ENCODE peak calls at places on chromosomes 5 and 9, in ten cellular contexts. H is ascending aorta, I is SJSA1, L is body of pancreas, G is neural progenitor cell, Y is psoas muscle, F is H9, O is left ventricle myocardium inferior, B is spleen, S is Panc1. Z is an unnamed sample. For H3K4me1, the result is how much of the 10 kb centered on the place peaks cover.

GRCh38 chr5:135053278-135053677 is 19.2 kb upstream of the PITX1 start:
- DNase-seq in H (no peak), I (no peak), L (no peak), G (no peak), Y (peak), F (no peak), O (no peak), B (peak), S (no peak), Z (no peak)

GRCh38 chr9:89179535-89179919 is 909 bp upstream of the SHC3 start:
- DNase-seq in H (no peak), I (no peak), L (no peak), G (peak), Y (no peak), F (no peak), O (no peak), B (no peak), S (no peak), Z (no peak)

GRCh38 chr9:74577956-74578355 is 80.8 kb downstream of the RORB start:
- DNase-seq in H (no peak), I (no peak), L (no peak), G (peak), Y (no peak), F (no peak), O (no peak), B (no peak), S (no peak), Z (no peak)

GRCh38 chr9:130707225-130707976 is 13.8 kb downstream of the EXOSC2 start:
- DNase-seq in H (no peak), I (peak), L (peak), G (peak), Y (peak), F (peak), O (peak), B (no peak), S (no peak), Z (no peak)

GRCh38 chr5:74122175-74122574 is 496.2 kb downstream of the ARHGEF28 start:
- DNase-seq in H (no peak), I (no peak), L (no peak), G (no peak), Y (no peak), F (no peak), O (no peak), B (no peak), S (no peak), Z (no peak)

GRCh38 chr5:39506216-39506615 is 81.4 kb upstream of the DAB2 start:
- DNase-seq in H (no peak), I (no peak), L (no peak), G (no peak), Y (no peak), F (no peak), O (peak), B (no peak), S (no peak), Z (no peak)

GRCh38 chr5:14273207-14273767 is 130.1 kb downstream of the TRIO start:
- DNase-seq in H (no peak), I (no peak), L (no peak), G (no peak), Y (no peak), F (no peak), O (no peak), B (no peak), S (no peak), Z (no peak)

GRCh38 chr9:136143215-136144001 is 24.7 kb upstream of the TMEM250 start:
- DNase-seq in H (no peak), I (no peak), L (no peak), G (peak), Y (peak), F (peak), O (no peak), B (no peak), S (no peak), Z (peak)

GRCh38 chr5:174326372-174326771 is 280.9 kb downstream of the NSG2 start:
- DNase-seq in H (no peak), I (no peak), L (no peak), G (no peak), Y (no peak), F (no peak), O (no peak), B (no peak), S (no peak), Z (no peak)

GRCh38 chr5:119063579-119064379 is 7.1 kb upstream of the DMXL1 start:
- DNase-seq in H (no peak), I (no peak), L (peak), G (no peak), Y (no peak), F (no peak), O (no peak), B (no peak), S (no peak), Z (no peak)

GRCh38 chr9:130156672-130157071 is 15.5 kb upstream of the NCS1 start:
- DNase-seq in H (no peak), I (no peak), L (peak), G (no peak), Y (peak), F (no peak), O (no peak), B (no peak), S (no peak), Z (no peak)

GRCh38 chr5:10372726-10373709 is 19.5 kb downstream of the MARCHF6 start:
- DNase-seq in H (no peak), I (no peak), L (no peak), G (no peak), Y (no peak), F (no peak), O (no peak), B (no peak), S (no peak), Z (no peak)

GRCh38 chr5:135880278-135880677 is 15.4 kb downstream of the IL9 start:
- DNase-seq in H (no peak), I (no peak), L (no peak), G (peak), Y (no peak), F (peak), O (no peak), B (no peak), S (no peak), Z (peak)

GRCh38 chr5:7576023-7576715 is 180.2 kb downstream of the ADCY2 start:
- DNase-seq in H (no peak), I (no peak), L (no peak), G (no peak), Y (peak), F (no peak), O (no peak), B (no peak), S (no peak), Z (no peak)

GRCh38 chr5:138077064-138077696 is 6.7 kb upstream of the WNT8A start:
- DNase-seq in H (no peak), I (peak), L (peak), G (peak), Y (no peak), F (peak), O (peak), B (no peak), S (peak), Z (no peak)

GRCh38 chr9:114588671-114589526 is 1.3 kb downstream of the ATP6V1G1 start:
- DNase-seq in H (no peak), I (no peak), L (no peak), G (peak), Y (no peak), F (no peak), O (no peak), B (no peak), S (no peak), Z (no peak)

GRCh38 chr9:130268521-130269131 is 3.1 kb downstream of the HMCN2 start:
- DNase-seq in H (no peak), I (no peak), L (no peak), G (peak), Y (no peak), F (no peak), O (no peak), B (peak), S (no peak), Z (no peak)

GRCh38 chr5:170623576-170624181 is 119.9 kb downstream of the KCNIP1 start:
- DNase-seq in H (no peak), I (peak), L (peak), G (peak), Y (no peak), F (peak), O (no peak), B (peak), S (no peak), Z (no peak)

GRCh38 chr9:130576176-130576575 is 3.2 kb upstream of the FUBP3 start:
- DNase-seq in H (no peak), I (no peak), L (no peak), G (no peak), Y (no peak), F (no peak), O (no peak), B (no peak), S (no peak), Z (no peak)

GRCh38 chr9:77945798-77946197 is 85.8 kb downstream of the GNAQ start:
- DNase-seq in H (no peak), I (no peak), L (no peak), G (no peak), Y (no peak), F (no peak), O (no peak), B (no peak), S (no peak), Z (no peak)

GRCh38 chr5:96565843-96566242 is 96.3 kb upstream of the CAST start:
- DNase-seq in H (no peak), I (no peak), L (no peak), G (peak), Y (no peak), F (no peak), O (no peak), B (no peak), S (no peak), Z (no peak)

GRCh38 chr5:72154076-72154756 is 46.9 kb downstream of the MAP1B start:
- DNase-seq in H (no peak), I (no peak), L (peak), G (no peak), Y (no peak), F (no peak), O (peak), B (no peak), S (no peak), Z (no peak)

GRCh38 chr5:52738095-52738506 is 49.6 kb upstream of the ITGA1 start:
- DNase-seq in H (no peak), I (no peak), L (no peak), G (no peak), Y (no peak), F (no peak), O (no peak), B (no peak), S (no peak), Z (no peak)

GRCh38 chr9:98968596-98969337 is 25.1 kb downstream of the COL15A1 start:
- DNase-seq in H (no peak), I (no peak), L (no peak), G (no peak), Y (no peak), F (no peak), O (no peak), B (no peak), S (no peak), Z (no peak)

GRCh38 chr9:7273575-7273974 is 515.8 kb downstream of the KDM4C start:
- DNase-seq in H (no peak), I (no peak), L (peak), G (peak), Y (no peak), F (no peak), O (peak), B (no peak), S (no peak), Z (no peak)

GRCh38 chr9:76624381-76625048 is 139.7 kb upstream of the PCA3 start:
- DNase-seq in H (no peak), I (no peak), L (no peak), G (peak), Y (no peak), F (no peak), O (no peak), B (no peak), S (no peak), Z (no peak)

GRCh38 chr5:122165574-122166021 is 36.3 kb downstream of the ZNF474 start:
- DNase-seq in H (no peak), I (no peak), L (no peak), G (no peak), Y (no peak), F (no peak), O (no peak), B (no peak), S (no peak), Z (no peak)

DNA sequence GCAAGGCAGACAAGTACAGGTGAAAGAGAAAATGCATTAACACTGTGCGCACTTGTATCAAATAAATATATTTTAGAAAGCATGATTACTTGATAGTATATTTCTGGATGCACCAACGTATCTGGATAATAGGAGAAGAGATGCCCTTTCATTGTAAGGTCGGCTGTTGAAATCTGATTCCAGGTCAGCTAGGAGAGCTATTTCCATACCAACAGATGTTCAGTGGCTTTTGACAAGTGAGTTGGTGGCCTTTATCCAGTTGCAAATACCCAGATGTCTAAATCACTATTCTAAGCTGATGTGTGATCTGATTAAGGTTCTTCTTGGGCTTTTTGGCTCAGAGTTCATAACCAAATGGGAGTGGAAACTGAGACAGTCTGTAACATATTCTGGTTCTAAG is 128.2 kb upstream of the TBCA start:
- DNase-seq in H (no peak), I (no peak), L (no peak), G (no peak), Y (no peak), F (no peak), O (no peak), B (no peak), S (no peak), Z (no peak)
- H3K4me1 ChIP-seq in H (under half), I (under half), L (under half), G (under half), Y (under half), F (under half), O (under half), B (under half), S (under half), Z (under half)

GRCh38 chr5:133368009-133368408 is 244.3 kb downstream of the FSTL4 start:
- DNase-seq in H (no peak), I (no peak), L (no peak), G (no peak), Y (no peak), F (no peak), O (no peak), B (no peak), S (no peak), Z (no peak)
- H3K27ac ChIP-seq in H (no peak), I (no peak), L (no peak), G (no peak), Y (no peak), F (no peak), O (no peak), B (no peak), S (no peak), Z (no peak)

DNA sequence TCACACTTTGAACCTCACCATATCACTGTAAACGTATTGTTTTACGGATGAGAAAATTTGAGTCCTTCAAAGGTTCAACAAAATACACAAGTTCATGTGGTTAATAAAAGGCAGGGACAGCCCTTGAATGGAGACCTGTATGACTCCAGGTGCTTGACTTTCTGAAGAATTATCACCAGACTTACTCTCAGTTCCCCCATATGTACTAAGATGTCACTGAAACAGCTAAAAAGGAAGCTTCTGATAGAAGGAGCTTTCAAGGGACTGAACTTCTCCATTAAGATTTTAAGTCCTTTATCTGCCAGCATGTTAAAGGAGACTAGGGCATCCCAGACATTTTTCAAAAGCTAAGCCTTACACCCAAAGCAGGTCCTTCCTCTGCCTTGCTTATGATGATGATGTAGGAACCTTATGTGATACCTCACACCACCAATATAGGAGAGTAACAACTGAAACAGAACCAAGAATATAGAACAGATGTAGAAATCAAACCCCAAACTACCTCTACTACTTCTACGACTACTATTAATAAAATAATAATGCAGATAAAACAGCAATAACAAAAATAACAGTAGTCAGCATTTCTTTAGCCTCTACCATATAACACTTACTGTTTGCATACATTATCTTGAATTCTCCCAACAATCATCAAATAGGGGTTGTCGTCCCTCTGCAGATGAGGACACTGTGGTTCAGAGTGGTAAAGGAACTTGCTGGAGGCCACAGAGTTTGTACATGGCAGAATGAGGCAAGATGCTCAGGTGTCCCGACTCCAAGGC is 273.9 kb downstream of the ELAVL2 start:
- DNase-seq in H (no peak), I (no peak), L (no peak), G (no peak), Y (no peak), F (no peak), O (no peak), B (no peak), S (no peak), Z (no peak)
- H3K4me1 ChIP-seq in H (under half), I (under half), L (under half), G (under half), Y (under half), F (under half), O (under half), B (under half), S (under half), Z (under half)

GRCh38 chr5:112552791-112553190 is 133.7 kb upstream of the EPB41L4A start:
- DNase-seq in H (no peak), I (no peak), L (no peak), G (no peak), Y (no peak), F (no peak), O (no peak), B (no peak), S (no peak), Z (no peak)

GRCh38 chr5:112551437-112552018 is 132.5 kb upstream of the EPB41L4A start:
- DNase-seq in H (no peak), I (no peak), L (peak), G (peak), Y (no peak), F (no peak), O (no peak), B (no peak), S (peak), Z (no peak)

GRCh38 chr5:112555691-112556090 is 136.6 kb upstream of the EPB41L4A start:
- DNase-seq in H (no peak), I (no peak), L (no peak), G (no peak), Y (no peak), F (no peak), O (no peak), B (no peak), S (no peak), Z (no peak)

GRCh38 chr5:112555197-112555596 is 136.1 kb upstream of the EPB41L4A start:
- DNase-seq in H (no peak), I (no peak), L (no peak), G (no peak), Y (no peak), F (no peak), O (no peak), B (no peak), S (no peak), Z (no peak)

GRCh38 chr5:112554089-112554977 is 135.3 kb upstream of the EPB41L4A start:
- DNase-seq in H (no peak), I (no peak), L (no peak), G (no peak), Y (no peak), F (no peak), O (no peak), B (no peak), S (no peak), Z (no peak)
- H3K27ac ChIP-seq in H (peak), I (no peak), L (no peak), G (no peak), Y (no peak), F (no peak), O (no peak), B (no peak), S (no peak), Z (no peak)

DNA sequence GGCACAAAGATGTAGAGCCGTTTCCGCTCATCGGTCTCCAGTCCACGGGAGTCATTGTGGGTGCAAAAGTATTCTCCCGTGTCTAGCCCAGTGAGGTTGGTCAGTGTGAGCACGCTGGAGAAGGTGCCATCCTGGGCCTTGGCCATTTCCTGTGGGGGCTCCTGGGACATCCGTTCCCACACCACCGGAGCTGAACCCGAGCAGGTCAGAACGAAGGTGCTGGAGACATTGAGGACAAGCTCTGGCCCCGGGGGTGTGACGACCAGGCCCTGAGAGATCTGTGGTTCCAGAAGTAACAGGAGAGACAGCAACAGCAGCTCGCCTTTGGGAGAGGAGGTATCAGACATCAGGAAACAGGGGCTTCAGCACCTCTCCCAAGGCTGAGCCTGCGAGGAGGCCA is 20.1 kb downstream of the PDGFRB start:
- DNase-seq in H (no peak), I (no peak), L (no peak), G (no peak), Y (no peak), F (no peak), O (no peak), B (no peak), S (no peak), Z (no peak)
- H3K4me1 ChIP-seq in H (half or more), I (half or more), L (under half), G (under half), Y (under half), F (under half), O (half or more), B (half or more), S (under half), Z (under half)

DNA sequence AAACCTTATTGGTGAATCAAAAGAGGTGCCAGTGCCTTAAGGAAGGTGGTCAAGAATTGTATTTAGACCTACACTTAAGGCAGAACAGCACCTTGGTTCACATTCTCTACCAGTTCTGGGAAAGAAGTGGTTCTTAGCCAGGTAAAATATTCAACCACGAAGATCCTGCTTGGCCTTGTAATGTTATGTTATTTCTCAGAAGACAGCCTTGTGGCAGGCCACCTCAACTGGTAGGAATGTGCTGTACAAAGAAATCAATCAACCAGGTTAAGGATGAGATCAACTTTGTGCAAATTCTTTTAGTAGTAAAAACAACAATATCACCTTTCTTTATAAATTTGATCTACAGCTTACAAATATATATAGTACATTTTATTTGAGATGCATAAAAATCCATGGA is 246.8 kb downstream of the ARRDC3 start:
- DNase-seq in H (no peak), I (no peak), L (no peak), G (no peak), Y (no peak), F (no peak), O (no peak), B (no peak), S (peak), Z (no peak)
- H3K27ac ChIP-seq in H (no peak), I (no peak), L (peak), G (no peak), Y (no peak), F (no peak), O (no peak), B (no peak), S (no peak), Z (no peak)

GRCh38 chr9:110028281-110029075 is 179.5 kb downstream of the C9orf152 start:
- DNase-seq in H (no peak), I (no peak), L (no peak), G (no peak), Y (no peak), F (no peak), O (no peak), B (no peak), S (no peak), Z (no peak)
- H3K4me1 ChIP-seq in H (half or more), I (half or more), L (under half), G (under half), Y (under half), F (under half), O (under half), B (under half), S (under half), Z (under half)